ENCODE peak calls at places on chromosomes 7 and 10, in nine cellular contexts. S is tibial nerve, F is body of pancreas, U is IMR-90, Q is adrenal gland, W is fibroblast of pulmonary artery, K is foreskin fibroblast, A is lung, Z is SK-N-SH. V is an unnamed sample.

GRCh38 chr10:546971-547590 is 142.4 kb downstream of the DIP2C start:
- DNase-seq in K (peak), W (no peak), A (peak), U (peak), Q (no peak), F (peak), Z (peak), S (no peak), V (peak)

GRCh38 chr7:29102554-29103151 is 43.7 kb downstream of the CPVL start:
- DNase-seq in Q (peak), K (peak), S (peak), Z (peak), A (peak), W (peak), F (peak), U (peak), V (peak)

GRCh38 chr10:42836771-42837468 is 54.3 kb downstream of the BMS1 start:
- DNase-seq in S (no peak), U (peak), Z (peak), W (peak), A (no peak), Q (no peak), F (no peak), K (peak), V (no peak)

GRCh38 chr10:72107325-72108003 is 19.1 kb upstream of the SPOCK2 start:
- DNase-seq in A (no peak), Q (no peak), U (no peak), Z (no peak), S (no peak), W (no peak), K (no peak), F (no peak), V (no peak)

GRCh38 chr10:68826764-68827591 is at the start of gene STOX1:
- DNase-seq in Z (peak), W (peak), K (peak), F (peak), S (no peak), A (peak), Q (peak), U (peak), V (peak)

GRCh38 chr7:79407351-79407750 is 46.1 kb downstream of the MAGI2 start:
- DNase-seq in U (no peak), F (no peak), Q (peak), K (no peak), W (no peak), Z (no peak), S (no peak), A (no peak), V (no peak)

GRCh38 chr10:71796749-71797405 is 23.6 kb upstream of the VSIR start:
- DNase-seq in Q (no peak), A (no peak), S (no peak), U (no peak), Z (no peak), K (no peak), F (no peak), W (no peak), V (no peak)

GRCh38 chr7:29299986-29300609 is 105.5 kb downstream of the CHN2 start:
- DNase-seq in A (no peak), U (no peak), Q (no peak), F (no peak), K (peak), W (peak), S (no peak), Z (no peak), V (no peak)

GRCh38 chr7:47534322-47535032 is 47.4 kb downstream of the TNS3 start:
- DNase-seq in U (no peak), Q (no peak), Z (peak), A (no peak), S (no peak), K (no peak), F (no peak), W (no peak), V (no peak)

GRCh38 chr7:33623267-33623666 is 282.1 kb upstream of the BMPER start:
- DNase-seq in A (no peak), U (peak), K (no peak), F (no peak), S (no peak), Q (no peak), Z (no peak), W (no peak), V (no peak)

GRCh38 chr7:14069961-14070360 is 80.5 kb upstream of the ETV1 start:
- DNase-seq in Z (no peak), A (no peak), W (no peak), K (no peak), F (no peak), Q (no peak), U (no peak), S (no peak), V (no peak)

GRCh38 chr10:67784584-67784983 is 53.4 kb downstream of the DNAJC12 start:
- DNase-seq in Q (no peak), W (peak), F (no peak), K (no peak), S (no peak), A (no peak), Z (no peak), U (peak), V (no peak)

GRCh38 chr7:29170781-29171180 is 23.8 kb upstream of the CHN2 start:
- DNase-seq in A (no peak), F (no peak), U (no peak), K (no peak), W (no peak), S (no peak), Z (no peak), Q (no peak), V (no peak)

GRCh38 chr7:113289140-113289740 is 170.9 kb upstream of the SMIM30 start:
- DNase-seq in Q (peak), S (no peak), K (peak), A (no peak), Z (peak), W (peak), U (peak), F (peak), V (no peak)

GRCh38 chr7:159144756-159145543 is at the start of gene VIPR2:
- DNase-seq in A (no peak), Z (peak), S (no peak), Q (no peak), K (no peak), F (peak), U (no peak), W (no peak), V (peak)
- H3K4me3 ChIP-seq in A (peak), Z (peak), S (peak), Q (no peak), K (no peak), F (peak), U (no peak), W (no peak), V (peak)

DNA sequence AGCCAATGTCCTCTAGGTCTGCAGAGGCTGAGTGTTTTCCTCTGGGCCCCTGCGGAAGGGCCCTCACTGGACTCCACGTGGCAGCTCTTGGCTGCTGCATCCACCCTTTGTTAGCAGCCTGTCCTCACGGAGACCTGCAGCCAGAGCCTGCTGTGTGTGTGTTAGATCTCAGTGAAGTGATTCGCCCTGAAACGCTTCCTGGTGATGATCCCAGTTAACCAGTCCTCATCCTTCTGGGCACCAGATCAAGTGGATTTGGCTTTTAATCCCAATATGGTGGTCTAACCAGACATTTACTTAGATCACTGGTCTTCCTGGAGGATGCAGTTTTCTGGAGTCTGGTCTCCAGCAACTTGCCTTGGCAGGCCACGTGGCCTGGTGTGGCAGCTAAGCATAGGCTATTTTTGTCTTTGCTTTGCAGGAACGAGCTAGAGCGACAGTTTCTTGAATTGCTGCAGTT is 39.5 kb upstream of the GJD4 start:
- DNase-seq in K (peak), A (no peak), U (peak), Z (no peak), S (no peak), Q (no peak), F (no peak), W (peak), V (peak)
- TF ChIP-seq CTCF in K (no peak), A (no peak), U (no peak), Z (no peak), S (no peak), Q (no peak), F (no peak), W (no peak), V (no peak)

DNA sequence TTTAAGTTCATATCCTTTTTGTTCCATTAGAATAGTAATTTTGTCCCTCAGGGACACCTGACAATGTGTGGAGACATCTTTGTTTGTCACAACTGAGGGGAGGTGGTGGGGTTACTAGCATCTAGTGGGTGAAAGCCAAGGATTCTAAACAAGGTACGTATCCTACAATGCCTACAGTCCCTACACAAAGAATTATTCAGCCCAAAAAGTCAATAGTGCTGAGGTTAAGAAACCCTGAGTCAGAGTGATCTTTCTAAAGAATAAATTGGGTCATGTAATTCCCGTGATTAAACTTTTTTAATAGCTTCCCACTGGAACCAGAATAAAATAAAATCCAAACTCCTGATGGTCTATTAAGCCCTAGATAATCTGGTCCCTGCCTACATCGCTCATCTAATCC is 2.7 kb upstream of the ANXA7 start:
- DNase-seq in F (no peak), A (no peak), W (no peak), U (no peak), S (no peak), Q (no peak), Z (no peak), K (no peak), V (no peak)
- H3K4me3 ChIP-seq in F (no peak), A (no peak), W (no peak), U (no peak), S (no peak), Q (no peak), Z (no peak), K (no peak), V (no peak)

DNA sequence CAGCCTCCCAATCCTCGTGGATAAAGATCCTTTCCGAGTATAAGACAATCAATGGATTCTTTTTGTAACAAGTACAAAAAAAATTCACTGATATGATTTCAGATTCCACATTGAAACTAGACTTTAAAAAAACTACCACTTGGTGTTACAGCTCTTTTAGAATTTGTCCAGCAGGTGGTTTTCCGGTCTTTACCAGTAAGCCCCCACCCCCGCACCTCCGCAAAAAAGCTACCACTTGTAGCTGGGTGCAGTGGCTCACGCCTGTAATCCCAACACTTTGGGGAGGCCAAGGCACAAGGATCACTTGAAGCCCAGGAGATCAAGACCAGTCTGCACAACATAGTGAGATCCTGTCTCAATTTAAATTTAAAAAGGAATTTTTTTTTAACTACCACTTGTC is 19.8 kb downstream of the IGF2BP3 start:
- DNase-seq in Q (no peak), S (no peak), K (no peak), W (no peak), F (no peak), A (no peak), U (no peak), Z (no peak), V (no peak)
- TF ChIP-seq CTCF in Q (no peak), S (no peak), K (no peak), W (no peak), F (no peak), A (no peak), U (no peak), Z (no peak), V (no peak)

DNA sequence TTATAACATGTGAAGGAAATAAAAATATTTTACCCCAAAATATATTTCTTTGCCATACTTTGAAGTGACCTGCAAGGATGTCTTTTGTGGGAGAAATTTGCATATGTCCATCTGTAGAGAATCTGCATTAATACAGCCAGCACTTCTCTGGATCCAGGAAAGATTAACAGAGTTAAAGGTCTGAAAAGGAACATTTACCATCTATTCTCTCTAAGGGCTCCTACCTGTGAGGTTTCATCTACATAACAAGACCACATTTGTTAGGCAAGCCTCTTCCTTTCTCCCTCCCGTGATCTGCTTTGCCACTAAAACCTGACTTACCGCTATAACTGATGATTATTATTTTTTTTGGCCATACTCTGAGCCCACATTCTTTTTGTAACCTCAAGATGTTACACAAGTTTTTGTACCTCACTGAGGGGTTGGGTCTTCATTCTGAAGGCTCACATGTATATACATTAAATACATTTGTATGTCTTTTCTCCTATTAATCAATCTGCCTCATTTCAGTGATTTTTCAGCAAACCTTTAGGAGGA is 129.4 kb downstream of the AKR1D1 start:
- DNase-seq in Q (no peak), W (peak), F (no peak), A (no peak), Z (no peak), U (no peak), K (no peak), S (no peak), V (no peak)
- H3K4me3 ChIP-seq in Q (no peak), W (no peak), F (no peak), A (no peak), Z (no peak), U (no peak), K (no peak), S (no peak), V (no peak)

DNA sequence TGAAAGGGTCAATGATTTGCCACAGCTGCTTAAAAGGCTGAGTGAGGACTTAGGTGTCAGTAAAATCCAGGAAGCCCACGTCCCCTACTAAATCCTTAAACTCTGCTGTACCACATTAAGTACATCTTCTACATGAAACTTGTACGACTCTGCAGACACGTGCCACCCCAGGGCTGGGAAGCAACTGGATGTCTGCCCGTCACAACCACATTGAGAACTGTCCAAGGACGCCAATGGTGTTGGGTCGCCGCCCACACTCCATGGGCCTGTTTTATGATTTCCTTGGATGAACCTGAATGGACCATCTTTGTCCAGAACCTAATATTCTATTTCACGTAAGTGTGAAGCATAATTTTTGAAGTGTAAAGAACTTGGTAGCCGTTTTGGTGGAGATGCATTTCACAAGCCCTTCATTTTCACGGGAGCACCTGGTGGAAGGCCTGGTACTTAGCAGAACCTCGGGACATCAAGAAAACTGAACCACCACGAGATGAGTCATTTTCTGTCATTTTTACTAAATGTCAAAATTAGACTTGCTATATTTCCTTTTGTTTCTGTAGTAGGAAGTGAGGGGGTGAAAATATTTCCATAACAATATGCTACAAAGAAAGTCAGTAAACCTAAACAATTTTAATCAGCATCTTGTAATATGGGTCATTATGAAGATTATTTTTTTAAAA is 134.9 kb downstream of the SFMBT2 start:
- DNase-seq in K (no peak), A (no peak), S (no peak), F (no peak), Z (no peak), W (no peak), Q (no peak), U (no peak), V (no peak)
- TF ChIP-seq CTCF in K (no peak), A (no peak), S (no peak), F (no peak), Z (no peak), W (no peak), Q (no peak), U (no peak), V (no peak)

DNA sequence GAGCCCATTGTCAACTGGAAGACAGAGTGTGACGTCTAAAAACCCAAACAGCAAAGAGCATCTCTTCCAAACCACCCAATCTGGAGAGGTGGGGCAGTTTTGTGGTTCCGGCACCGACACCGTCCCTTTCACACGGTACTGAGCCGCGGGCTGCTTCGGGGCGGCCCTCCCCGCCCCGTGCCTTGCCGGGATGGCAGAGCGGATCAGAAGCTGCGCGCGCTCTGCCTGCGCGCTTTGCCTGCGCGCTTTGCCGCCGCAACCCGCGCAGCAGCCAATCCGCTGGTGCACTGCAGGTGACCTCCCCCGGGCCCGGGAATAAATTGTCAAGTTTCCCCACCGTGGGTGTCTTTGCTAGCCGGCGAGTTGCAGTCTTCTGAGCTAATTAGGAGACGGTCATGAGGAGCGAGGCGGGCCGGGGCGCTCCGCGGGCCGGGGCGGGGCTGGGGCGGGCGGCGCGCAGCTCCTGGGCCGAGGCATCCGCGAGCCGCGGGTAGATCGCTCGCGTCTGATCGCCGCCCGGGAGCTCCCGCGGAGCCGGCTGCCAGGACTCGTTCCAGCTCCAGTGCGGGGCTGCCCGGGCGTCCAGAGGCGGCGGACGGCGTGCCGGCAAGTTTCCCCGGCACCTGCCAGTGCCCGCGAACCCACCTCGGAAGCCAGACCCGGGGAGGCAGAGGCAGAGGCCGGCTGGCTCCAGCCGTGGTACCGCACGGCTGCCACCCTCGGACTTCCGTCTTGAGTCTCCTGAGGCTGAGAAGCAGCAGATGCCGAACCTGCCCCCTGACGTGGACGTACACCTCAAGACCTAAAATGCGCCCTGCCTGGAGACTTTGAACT is 536.0 kb upstream of the GALNT17 start:
- DNase-seq in F (no peak), U (no peak), K (no peak), S (no peak), Q (no peak), Z (peak), W (no peak), A (no peak), V (no peak)
- H3K4me3 ChIP-seq in F (no peak), U (no peak), K (no peak), S (peak), Q (no peak), Z (peak), W (no peak), A (no peak), V (peak)

DNA sequence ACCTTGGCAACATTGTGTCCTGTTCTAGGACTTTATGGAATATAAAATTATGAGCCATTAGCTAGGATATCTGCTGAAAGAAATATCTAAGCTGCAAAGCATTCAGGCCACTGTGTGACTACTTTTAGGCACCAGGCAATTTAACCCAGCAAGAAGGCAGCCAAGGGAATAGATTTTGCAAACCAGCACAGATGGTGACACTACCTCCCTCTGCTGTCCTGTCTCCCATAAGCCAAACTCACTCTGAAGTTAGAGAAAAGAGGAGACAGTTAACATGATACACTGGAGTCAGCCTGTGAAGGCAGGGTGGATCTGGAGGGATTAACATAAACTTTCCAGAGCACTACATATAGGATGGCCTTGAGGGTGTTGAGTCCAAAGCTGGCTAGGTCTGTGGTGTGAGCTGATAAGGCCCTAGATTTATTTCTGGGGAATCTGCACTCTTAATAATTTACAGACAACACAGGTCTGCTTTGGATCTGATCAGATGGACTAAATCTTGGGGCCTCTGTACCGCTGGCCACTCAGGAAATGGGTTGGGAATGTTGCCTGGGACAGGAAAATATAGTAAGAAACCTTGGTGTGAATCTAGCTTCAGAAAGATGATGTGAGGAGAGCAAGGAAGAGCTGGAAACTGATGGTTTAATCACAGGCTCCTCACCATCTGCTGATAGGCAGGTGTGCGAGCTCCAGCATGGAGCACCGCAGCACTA is 230.0 kb upstream of the PRSS1 start:
- DNase-seq in S (no peak), K (peak), Z (peak), F (no peak), W (no peak), Q (no peak), U (peak), A (no peak), V (no peak)
- TF ChIP-seq CTCF in S (no peak), K (peak), Z (no peak), F (no peak), W (no peak), Q (no peak), U (peak), A (no peak), V (no peak)

GRCh38 chr10:26468291-26468690 is 30.1 kb downstream of the APBB1IP start:
- DNase-seq in Z (no peak), K (no peak), A (no peak), S (no peak), F (no peak), U (no peak), Q (no peak), W (peak), V (no peak)
- H3K4me3 ChIP-seq in Z (no peak), K (no peak), A (no peak), S (no peak), F (no peak), U (no peak), Q (no peak), W (no peak), V (no peak)

DNA sequence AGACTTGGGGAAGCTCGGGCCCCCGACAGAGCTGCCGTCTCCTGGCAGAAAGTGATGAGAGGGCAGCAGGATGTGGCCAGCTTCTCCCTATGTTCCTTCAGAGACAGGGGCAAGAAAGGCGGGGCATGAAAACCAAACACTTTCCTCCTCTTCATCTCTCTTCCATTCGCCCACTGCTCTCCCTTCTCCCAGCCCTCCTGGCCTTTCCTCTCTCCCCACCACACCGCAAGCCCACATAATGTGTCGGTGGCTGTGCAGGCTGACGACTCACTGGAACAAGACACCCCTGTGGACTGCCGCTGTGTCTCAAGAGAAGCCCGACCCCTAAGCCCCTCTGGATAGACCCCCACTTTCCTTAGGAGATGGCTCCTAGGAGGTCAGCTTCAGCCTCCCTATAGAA is 59.3 kb upstream of the LRRC4 start:
- DNase-seq in K (no peak), U (no peak), S (no peak), Q (no peak), W (no peak), F (no peak), Z (no peak), A (no peak), V (no peak)
- TF ChIP-seq CTCF in K (no peak), U (no peak), S (no peak), Q (no peak), W (no peak), F (no peak), Z (no peak), A (no peak), V (no peak)

V was measured in lower leg skin.